ENCODE peak calls at places on chromosomes 4 and X, in five cellular contexts. R is HL-60, V is Panc1, N is endothelial cell, X is RWPE1. B is an unnamed sample.
A peak's percentile ranks its signal among the peaks of the same experiment; 100 is the strongest.

GRCh38 chrX:53471346-53471745 is 37.2 kb upstream of the HSD17B10 start:
- DNase-seq in R (no peak), X (no peak), V (no peak), N (no peak), B (no peak)

GRCh38 chr4:173500841-173501591 is 29.0 kb downstream of the HAND2 start:
- DNase-seq in N (no peak), X (no peak), R (no peak), V (no peak), B (no peak)

GRCh38 chrX:151030845-151031244 is 47.7 kb downstream of the HMGB3 start:
- DNase-seq in N (no peak), X (no peak), R (peak; percentile 30), V (no peak), B (no peak)

GRCh38 chrX:136261316-136261715 is 10.1 kb upstream of the MAP7D3 start:
- DNase-seq in R (no peak), X (no peak), V (no peak), N (no peak), B (no peak)

GRCh38 chr4:54493862-54494261 is 163.9 kb upstream of the KIT start:
- DNase-seq in N (no peak), V (no peak), R (no peak), X (no peak), B (no peak)

GRCh38 chr4:182925298-182925738 is 8.1 kb upstream of the DCTD start:
- DNase-seq in V (peak; percentile 54), N (peak; percentile 57), R (peak; percentile 82), X (peak; percentile 24), B (peak; percentile 76)

GRCh38 chr4:15240764-15241163 is 187.1 kb upstream of the C1QTNF7 start:
- DNase-seq in R (no peak), V (no peak), X (no peak), N (no peak), B (no peak)

GRCh38 chr4:183658362-183659028 is 490 bp downstream of the RWDD4 start:
- DNase-seq in X (peak; percentile 45), V (no peak), N (peak; percentile 31), R (no peak), B (peak; percentile 26)

GRCh38 chrX:128634754-128635153 is 582.6 kb upstream of the ACTRT1 start:
- DNase-seq in X (no peak), N (no peak), R (peak; percentile 11), V (no peak), B (no peak)

GRCh38 chr4:54547299-54548097 is 110.3 kb upstream of the KIT start:
- DNase-seq in R (no peak), X (peak; percentile 24), N (no peak), V (no peak), B (no peak)

GRCh38 chr4:1209821-1210220 is 37.4 kb upstream of the SPON2 start:
- DNase-seq in X (no peak), V (no peak), R (no peak), N (no peak), B (peak; percentile 71)

GRCh38 chrX:136896121-136896914 is 15.8 kb upstream of the RBMX start:
- DNase-seq in R (no peak), X (no peak), N (no peak), V (no peak), B (peak; percentile 79)

GRCh38 chrX:123803331-123803983 is 56.4 kb upstream of the XIAP start:
- DNase-seq in X (peak; percentile 55), V (peak; percentile 68), N (peak; percentile 4), R (peak; percentile 22), B (peak; percentile 56)

GRCh38 chr4:142274137-142274536 is 572.0 kb downstream of the INPP4B start:
- DNase-seq in N (no peak), V (no peak), X (peak; percentile 9), R (no peak), B (peak; percentile 14)

GRCh38 chr4:173399016-173399415 is at the start of gene SCRG1:
- DNase-seq in V (no peak), X (no peak), R (no peak), N (no peak), B (peak; percentile 40)

GRCh38 chr4:110414590-110414989 is 61.4 kb upstream of the ENPEP start:
- DNase-seq in N (no peak), V (no peak), X (no peak), R (no peak), B (no peak)

GRCh38 chrX:120426599-120426998 is 42.5 kb downstream of the LAMP2 start:
- DNase-seq in X (no peak), R (no peak), N (no peak), V (no peak), B (no peak)

DNA sequence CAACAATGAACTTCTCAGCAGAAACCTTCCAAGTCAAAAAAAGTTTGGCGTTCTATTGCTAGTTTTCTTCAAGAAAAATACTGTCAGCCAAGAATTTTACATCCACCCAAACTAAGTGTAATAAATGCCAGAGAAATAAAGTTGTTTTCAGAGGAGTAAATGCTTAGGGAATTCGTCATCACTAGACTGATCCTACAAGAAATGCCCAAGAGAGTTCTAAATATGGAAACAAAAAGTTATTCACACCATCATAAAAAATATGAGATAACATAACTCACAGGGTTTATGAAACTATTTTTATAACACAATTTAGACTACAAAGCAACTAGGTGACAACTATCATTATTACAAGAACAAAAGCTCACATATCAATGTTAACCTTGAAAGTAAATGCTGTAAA is 259.5 kb upstream of the GABRA2 start:
- DNase-seq in N (no peak), X (no peak), R (no peak), V (no peak), B (peak; percentile 6)
- TF ChIP-seq CTCF in N (no peak), X (no peak), R (no peak), V (no peak), B (no peak)

GRCh38 chr4:139692300-139693012 is 26.8 kb downstream of the MGST2 start:
- DNase-seq in R (no peak), V (no peak), X (no peak), N (peak; percentile 32), B (peak; percentile 9)
- TF ChIP-seq CTCF in R (no peak), V (peak; percentile 32), X (no peak), N (no peak), B (peak; percentile 17)

GRCh38 chrX:153495362-153495751 is 577 bp downstream of the BGN start:
- DNase-seq in N (no peak), X (no peak), R (no peak), V (no peak), B (no peak)
- TF ChIP-seq CTCF in N (no peak), X (no peak), R (no peak), V (no peak), B (no peak)

GRCh38 chr4:6701371-6701770 is 7.7 kb downstream of the S100P start:
- DNase-seq in V (no peak), X (no peak), N (peak; percentile 42), R (no peak), B (no peak)
- TF ChIP-seq CTCF in V (peak; percentile 72), X (no peak), N (peak; percentile 53), R (peak; percentile 7), B (peak; percentile 32)

GRCh38 chrX:68945603-68946228 is 116.9 kb downstream of the EFNB1 start:
- DNase-seq in X (peak; percentile 9), V (no peak), N (peak; percentile 19), R (no peak), B (peak; percentile 71)
- TF ChIP-seq CTCF in X (peak; percentile 9), V (peak; percentile 32), N (peak; percentile 42), R (no peak), B (peak; percentile 58)

DNA sequence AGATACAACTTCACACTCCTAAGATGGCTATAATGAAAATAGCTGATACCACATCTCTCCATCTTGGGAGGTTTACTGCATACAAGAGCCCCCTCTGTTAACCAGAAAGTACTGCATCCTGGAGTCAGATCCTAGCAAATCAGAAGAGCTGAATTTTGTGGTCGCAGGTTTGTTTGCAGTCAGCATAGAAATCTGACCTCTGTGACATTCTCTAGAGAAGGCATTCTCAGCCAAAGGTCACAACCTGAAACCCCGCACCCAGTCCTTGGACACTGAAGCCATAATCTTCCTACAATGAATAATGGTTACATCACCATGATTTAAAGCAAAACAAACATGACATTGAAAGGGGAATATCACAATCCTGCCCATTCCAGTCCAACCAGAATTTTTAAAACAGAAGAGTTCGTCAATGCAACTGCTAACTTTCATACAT is 17.7 kb downstream of the HS6ST2 start:
- DNase-seq in X (peak; percentile 29), R (no peak), N (no peak), V (no peak), B (no peak)
- TF ChIP-seq CTCF in X (no peak), R (no peak), N (no peak), V (peak; percentile 18), B (no peak)

DNA sequence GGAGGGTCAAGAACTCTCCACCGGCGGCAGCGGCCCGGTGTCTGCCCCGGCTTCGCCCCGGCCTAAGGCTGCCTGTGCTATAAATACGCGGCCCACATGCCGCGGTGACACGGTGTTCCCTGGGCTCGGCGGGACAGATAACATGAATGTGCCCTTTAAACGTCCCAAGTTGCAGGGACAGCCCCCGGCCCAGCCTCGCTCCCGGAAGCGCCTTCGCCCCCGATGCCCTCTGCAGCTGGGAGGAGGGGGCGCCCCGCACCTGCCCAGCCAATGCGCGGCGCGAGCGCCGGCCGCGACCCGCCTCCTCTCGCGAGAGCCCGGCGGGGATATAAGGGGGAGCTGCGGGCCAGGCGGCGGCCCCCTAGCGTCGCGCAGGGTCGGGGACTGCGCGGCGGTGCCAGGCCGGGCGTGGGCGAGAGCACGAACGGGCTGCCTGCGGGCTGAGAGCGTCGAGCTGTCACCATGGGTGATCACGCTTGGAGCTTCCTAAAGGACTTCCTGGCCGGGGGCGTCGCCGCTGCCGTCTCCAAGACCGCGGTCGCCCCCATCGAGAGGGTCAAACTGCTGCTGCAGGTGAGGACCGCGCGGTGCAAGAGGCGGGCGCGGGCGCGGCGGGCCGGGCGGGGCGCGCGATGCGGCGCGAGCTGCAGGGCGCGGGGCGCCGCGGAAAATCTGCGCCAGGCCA is at the start of gene SLC25A4:
- DNase-seq in X (peak; percentile 79), N (peak; percentile 87), V (no peak), R (peak; percentile 44), B (peak; percentile 71)
- TF ChIP-seq CTCF in X (peak; percentile 44), N (peak; percentile 53), V (peak; percentile 61), R (no peak), B (peak; percentile 11)

GRCh38 chr4:57265831-57266582 is 155.8 kb upstream of the IGFBP7 start:
- DNase-seq in R (no peak), N (peak; percentile 26), V (no peak), X (no peak), B (no peak)

GRCh38 chr4:57270350-57270749 is 160.2 kb upstream of the IGFBP7 start:
- DNase-seq in R (no peak), X (no peak), V (no peak), N (no peak), B (peak; percentile 41)
- TF ChIP-seq CTCF in R (no peak), X (no peak), V (no peak), N (no peak), B (no peak)

GRCh38 chrX:28133763-28134162 is 152.5 kb upstream of the DCAF8L1 start:
- DNase-seq in X (no peak), V (no peak), N (no peak), R (no peak), B (no peak)

DNA sequence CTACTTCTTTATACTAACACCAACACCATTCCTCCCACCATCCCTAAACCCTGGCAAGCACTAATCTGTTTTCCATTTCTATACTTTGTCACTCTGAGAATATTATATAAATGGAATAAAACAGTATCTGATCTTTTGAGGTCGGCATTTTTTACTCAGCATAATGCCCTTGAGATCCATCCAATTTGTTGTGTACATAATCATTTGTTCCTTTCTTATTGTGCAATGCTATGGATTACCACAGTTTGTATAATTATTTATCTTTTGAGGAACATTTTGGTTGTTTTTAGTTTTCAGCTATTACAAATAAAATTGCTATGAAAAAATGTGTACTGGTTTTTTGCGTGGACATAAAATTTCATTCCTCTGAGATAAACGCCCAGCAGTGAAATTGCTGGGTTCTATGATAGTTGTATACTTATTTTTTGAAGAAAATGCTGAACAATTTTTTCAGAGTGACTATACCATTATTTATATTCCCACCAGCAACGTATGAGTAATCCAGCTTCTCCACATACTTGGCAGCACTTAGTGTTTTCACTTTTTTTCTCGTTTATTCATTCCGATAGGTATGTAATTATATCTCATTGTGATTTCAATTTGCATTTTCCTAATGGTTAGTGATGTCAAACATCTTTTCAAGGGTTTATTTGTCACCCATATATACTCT is 154.3 kb upstream of the DCAF8L1 start:
- DNase-seq in X (no peak), V (no peak), R (no peak), N (no peak), B (peak; percentile 66)
- TF ChIP-seq CTCF in X (no peak), V (no peak), R (no peak), N (no peak), B (no peak)